ENCODE peak calls at places on chromosomes 1 and 21, in four cellular contexts. F, C, M and N are unnamed samples.

GRCh38 chr21:42672699-42673458 is 19.5 kb downstream of the PDE9A start:
- DNase-seq in M (no peak), F (no peak), C (no peak), N (peak; percentile 29)

GRCh38 chr1:154784924-154785531 is 85.1 kb downstream of the KCNN3 start:
- DNase-seq in F (peak; percentile 40), M (no peak), C (no peak), N (no peak)

GRCh38 chr1:57894315-57894714 is 470.5 kb upstream of the DAB1 start:
- DNase-seq in F (no peak), M (no peak), C (no peak), N (no peak)

GRCh38 chr1:67791686-67792475 is 41.4 kb downstream of the GNG12 start:
- DNase-seq in M (peak; percentile 78), F (no peak), C (no peak), N (peak; percentile 75)

GRCh38 chr1:28893403-28894102 is 20.8 kb upstream of the EPB41 start:
- DNase-seq in F (no peak), M (no peak), C (no peak), N (no peak)

GRCh38 chr21:22154579-22155274 is 1156.5 kb downstream of the NCAM2 start:
- DNase-seq in F (no peak), M (no peak), C (no peak), N (no peak)

GRCh38 chr1:66540434-66541032 is 6.6 kb downstream of the SGIP1 start:
- DNase-seq in C (no peak), M (no peak), F (no peak), N (peak; percentile 94)

GRCh38 chr1:172484252-172484651 is 40.4 kb upstream of the PIGC start:
- DNase-seq in M (no peak), C (no peak), F (no peak), N (no peak)

GRCh38 chr1:88612783-88613182 is 71.3 kb upstream of the PKN2 start:
- DNase-seq in M (no peak), F (no peak), C (no peak), N (no peak)

GRCh38 chr1:35177237-35177786 is 15.6 kb downstream of the SFPQ start:
- DNase-seq in M (no peak), C (no peak), F (no peak), N (no peak)

GRCh38 chr1:14500912-14501311 is 97.6 kb upstream of the KAZN start:
- DNase-seq in F (no peak), C (no peak), M (no peak), N (no peak)

GRCh38 chr1:216462061-216462775 is 39.0 kb upstream of the USH2A start:
- DNase-seq in C (no peak), F (no peak), M (peak; percentile 50), N (no peak)

GRCh38 chr1:91830242-91831131 is 55.5 kb downstream of the TGFBR3 start:
- DNase-seq in C (peak; percentile 81), M (peak; percentile 76), F (peak; percentile 78), N (peak; percentile 66)

GRCh38 chr1:74767490-74767889 is 34.5 kb downstream of the TYW3 start:
- DNase-seq in F (no peak), M (no peak), C (no peak), N (no peak)

DNA sequence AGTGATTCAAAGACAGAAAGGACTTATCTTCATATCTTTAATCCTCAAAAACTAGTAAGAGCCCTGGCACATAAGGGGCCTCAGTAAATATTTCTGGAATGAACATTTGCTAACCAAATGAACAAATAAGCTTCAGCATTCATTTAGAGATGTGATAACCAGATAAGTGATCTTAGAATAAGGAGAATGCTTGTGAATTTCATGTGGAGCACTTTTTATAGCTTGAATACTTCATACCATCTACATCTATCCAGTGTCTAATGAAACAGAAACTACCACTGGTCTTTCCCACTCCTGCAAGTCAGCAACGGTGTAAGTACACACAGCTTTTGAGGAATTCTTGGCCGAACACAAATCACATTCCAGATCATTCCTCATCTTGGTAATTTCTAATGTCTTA is 38.5 kb downstream of the EDEM3 start:
- DNase-seq in F (no peak), C (no peak), M (no peak), N (no peak)
- TF ChIP-seq CTCF in F (no peak), C (no peak), M (no peak), N (no peak)

DNA sequence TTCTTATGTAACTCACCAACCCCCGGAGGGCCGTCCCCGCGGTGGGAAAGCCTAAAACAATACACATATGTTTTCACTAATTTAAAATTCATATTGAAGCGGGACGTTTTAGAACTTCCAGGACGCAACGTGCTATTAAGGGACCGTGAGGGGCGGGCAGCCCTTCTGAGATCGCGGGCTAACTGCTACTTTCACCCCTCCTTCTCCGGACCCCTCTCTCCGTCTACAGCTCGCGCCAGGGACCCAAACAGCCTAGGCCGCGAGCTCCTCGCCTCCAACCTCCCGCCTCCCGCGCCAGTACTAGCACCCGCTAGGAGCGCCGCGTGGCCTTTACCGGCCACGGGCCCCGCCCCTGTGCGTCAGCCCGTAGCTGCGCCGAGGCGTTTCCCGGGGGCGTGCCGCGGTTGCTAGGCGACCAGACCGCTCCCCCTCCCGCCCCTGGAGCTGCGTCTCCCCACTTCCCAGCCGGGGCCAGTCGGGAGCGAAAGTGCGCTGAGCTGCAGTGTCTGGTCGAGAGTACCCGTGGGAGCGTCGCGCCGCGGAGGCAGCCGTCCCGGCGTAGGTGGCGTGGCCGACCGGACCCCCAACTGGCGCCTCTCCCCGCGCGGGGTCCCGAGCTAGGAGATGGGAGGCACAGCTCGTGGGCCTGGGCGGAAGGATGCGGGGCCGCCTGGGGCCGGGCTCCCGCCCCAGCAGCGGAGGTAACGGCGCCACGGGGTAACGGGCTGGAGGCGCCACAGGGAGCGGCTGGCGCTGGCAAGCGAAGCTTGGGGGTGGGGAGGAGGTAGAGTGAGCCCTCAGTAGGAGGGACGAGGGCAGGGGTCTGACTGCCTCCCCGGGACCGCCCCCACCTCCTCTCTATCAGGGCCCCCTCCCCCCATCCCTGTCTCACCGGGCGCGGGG is at the start of gene DYRK3:
- DNase-seq in C (peak; percentile 97), M (peak; percentile 78), F (peak; percentile 96), N (peak; percentile 74)
- TF ChIP-seq CTCF in C (peak; percentile 37), M (no peak), F (no peak), N (no peak)

GRCh38 chr1:17335821-17336718 is 28.1 kb downstream of the PADI4 start:
- DNase-seq in C (peak; percentile 37), F (no peak), M (peak; percentile 6), N (peak; percentile 11)

GRCh38 chr1:17342014-17342441 is 30.0 kb upstream of the PADI6 start:
- DNase-seq in F (no peak), C (no peak), M (no peak), N (no peak)

GRCh38 chr1:17339521-17339920 is 31.5 kb downstream of the PADI4 start:
- DNase-seq in F (no peak), C (no peak), M (no peak), N (no peak)

GRCh38 chr1:17340358-17340757 is 31.6 kb upstream of the PADI6 start:
- DNase-seq in M (no peak), F (no peak), C (no peak), N (no peak)

DNA sequence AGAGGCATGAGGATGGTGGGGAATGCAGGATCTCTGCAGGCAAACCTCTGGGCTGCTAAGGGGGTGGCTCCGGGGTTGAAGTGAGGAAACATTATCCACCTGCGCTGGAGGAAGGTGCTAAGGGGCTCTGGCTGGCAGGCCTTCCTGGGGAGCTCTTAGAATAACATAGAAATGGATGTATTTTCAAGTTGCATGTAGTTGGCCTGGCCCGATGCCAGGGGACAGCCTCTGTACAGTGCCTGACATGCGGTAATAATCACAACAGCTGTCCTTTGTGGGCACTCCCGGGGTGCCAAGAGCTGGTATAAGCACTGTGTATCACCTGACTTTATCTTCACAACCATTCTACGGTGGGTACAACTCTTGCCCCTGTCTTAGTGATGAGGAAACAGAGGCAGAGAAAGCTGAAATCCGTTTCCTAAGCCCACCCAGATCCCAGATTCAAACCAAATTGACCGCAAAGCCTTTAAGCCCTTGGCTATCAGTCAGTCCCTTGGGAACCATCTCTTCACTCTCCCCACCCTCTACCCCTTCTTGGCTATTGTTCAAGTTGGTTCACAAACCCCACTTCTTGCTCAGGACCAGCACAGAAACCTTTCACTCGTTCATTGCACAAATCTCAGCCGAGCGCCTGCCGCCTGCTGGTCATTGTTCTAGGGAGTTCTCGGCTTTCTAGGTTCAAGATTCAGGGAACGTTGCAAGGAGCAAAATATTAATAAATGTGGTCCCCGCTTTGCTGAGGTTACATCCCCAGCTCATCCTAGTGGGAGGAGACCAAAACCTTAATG is 30.9 kb downstream of the PADI4 start:
- DNase-seq in F (no peak), M (no peak), C (no peak), N (no peak)
- TF ChIP-seq CTCF in F (no peak), M (no peak), C (no peak), N (no peak)

GRCh38 chr1:69686367-69686984 is 118.8 kb downstream of the LRRC7 start:
- DNase-seq in M (no peak), F (no peak), C (no peak), N (no peak)
- TF ChIP-seq CTCF in M (no peak), F (no peak), C (no peak), N (no peak)

GRCh38 chr1:229262239-229262638 is 8.7 kb upstream of the RAB4A start:
- DNase-seq in M (no peak), F (no peak), C (no peak), N (no peak)
- TF ChIP-seq CTCF in M (no peak), F (no peak), C (no peak), N (no peak)

GRCh38 chr1:54798769-54799641 is 2.1 kb downstream of the TTC22 start:
- DNase-seq in C (no peak), M (no peak), F (no peak), N (no peak)

GRCh38 chr1:54800041-54800898 is 853 bp downstream of the TTC22 start:
- DNase-seq in F (peak; percentile 32), C (no peak), M (no peak), N (no peak)

GRCh38 chr1:54803761-54804470 is 2.8 kb upstream of the TTC22 start:
- DNase-seq in F (peak; percentile 80), M (no peak), C (peak; percentile 3), N (no peak)

GRCh38 chr1:54798206-54798605 is 2.9 kb downstream of the TTC22 start:
- DNase-seq in C (no peak), F (no peak), M (no peak), N (no peak)

DNA sequence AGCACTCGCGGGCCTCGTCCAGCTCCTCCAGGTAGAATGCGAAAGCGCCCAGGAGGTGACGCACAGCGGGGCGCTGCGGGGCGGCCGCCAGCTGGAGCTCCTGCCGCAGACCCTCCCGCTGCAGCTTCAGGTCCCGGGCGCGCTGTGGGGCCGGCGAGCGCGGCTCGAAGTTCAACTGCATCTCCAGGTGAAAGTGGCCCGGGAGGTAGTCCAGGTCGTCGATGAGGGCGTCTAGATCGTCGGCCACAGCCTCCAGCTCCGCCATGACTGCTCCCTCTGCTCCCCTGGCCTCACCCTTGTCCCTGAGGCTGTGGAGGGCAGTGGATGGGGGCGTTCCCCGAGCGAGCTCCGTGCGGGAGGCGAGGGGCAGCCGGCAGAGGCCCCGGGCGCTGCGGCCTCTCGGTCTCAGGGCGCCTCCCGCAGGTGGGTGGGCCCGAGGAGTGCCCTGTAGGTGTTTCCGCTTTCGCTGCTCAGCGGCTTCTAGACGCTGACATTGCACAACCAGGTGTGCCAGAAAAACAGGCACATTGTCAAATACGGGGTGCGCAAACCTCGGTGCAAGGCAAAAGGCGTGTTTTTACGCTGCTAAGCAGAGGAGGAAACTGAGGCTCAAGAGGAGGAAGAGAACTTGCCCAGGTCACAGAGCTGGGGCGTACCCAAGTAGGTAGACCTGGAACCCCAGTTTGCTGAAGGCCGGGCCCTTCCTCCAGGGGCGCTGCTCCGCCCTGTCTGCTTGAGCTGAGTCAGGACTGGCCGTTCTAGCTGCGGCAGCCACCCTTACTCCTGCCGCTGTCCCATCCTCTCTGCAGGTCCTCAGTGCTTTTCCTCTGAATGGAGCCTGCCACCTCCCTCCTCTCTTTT is at the start of gene TTC22:
- DNase-seq in M (no peak), F (peak; percentile 63), C (no peak), N (no peak)
- TF ChIP-seq CTCF in M (peak; percentile 23), F (no peak), C (peak; percentile 29), N (peak; percentile 50)